ENCODE peak calls at places on chromosome 22, in six cellular contexts. V, S, J, P, H and F are unnamed samples.

GRCh38 chr22:46237453-46238158 is 12.5 kb downstream of the CDPF1 start:
- DNase-seq in V (no peak), S (no peak), J (no peak), P (no peak), H (no peak), F (no peak)

GRCh38 chr22:42664976-42665831 is 16.0 kb upstream of the CYB5R3 start:
- DNase-seq in V (no peak), S (no peak), J (no peak), P (no peak), H (no peak), F (no peak)

GRCh38 chr22:49352361-49353169 is 475.1 kb downstream of the BRD1 start:
- DNase-seq in V (no peak), S (peak; percentile 18), J (no peak), P (peak; percentile 70), H (no peak), F (no peak)

GRCh38 chr22:48248901-48249455 is 1486.5 kb downstream of the TBC1D22A start:
- DNase-seq in V (no peak), S (no peak), J (no peak), P (no peak), H (no peak), F (no peak)

GRCh38 chr22:33474587-33474986 is 416.4 kb upstream of the SYN3 start:
- DNase-seq in V (no peak), S (no peak), J (no peak), P (no peak), H (no peak), F (no peak)

GRCh38 chr22:46030241-46030880 is 53.4 kb upstream of the WNT7B start:
- DNase-seq in V (no peak), S (no peak), J (no peak), P (no peak), H (no peak), F (no peak)

GRCh38 chr22:49678842-49679170 is 148.9 kb downstream of the BRD1 start:
- DNase-seq in V (no peak), S (no peak), J (no peak), P (no peak), H (no peak), F (no peak)

GRCh38 chr22:39367040-39367439 is 17.2 kb downstream of the SYNGR1 start:
- DNase-seq in V (no peak), S (no peak), J (no peak), P (no peak), H (no peak), F (no peak)

GRCh38 chr22:27283714-27284113 is 517.8 kb downstream of the MN1 start:
- DNase-seq in V (no peak), S (no peak), J (no peak), P (no peak), H (no peak), F (no peak)

GRCh38 chr22:31137721-31138120 is 2.6 kb downstream of the PLA2G3 start:
- DNase-seq in V (no peak), S (no peak), J (no peak), P (no peak), H (no peak), F (no peak)

GRCh38 chr22:17906978-17907730 is 117.2 kb downstream of the MICAL3 start:
- DNase-seq in V (no peak), S (no peak), J (no peak), P (no peak), H (no peak), F (no peak)

GRCh38 chr22:38314992-38315800 is 2.0 kb downstream of the CSNK1E start:
- DNase-seq in V (no peak), S (no peak), J (no peak), P (no peak), H (no peak), F (no peak)

GRCh38 chr22:42906605-42907338 is 49.7 kb upstream of the ARFGAP3 start:
- DNase-seq in V (no peak), S (no peak), J (no peak), P (no peak), H (no peak), F (no peak)

GRCh38 chr22:37186228-37186996 is 1.6 kb downstream of the C1QTNF6 start:
- DNase-seq in V (no peak), S (peak; percentile 66), J (no peak), P (no peak), H (no peak), F (no peak)

GRCh38 chr22:27433585-27434190 is 367.9 kb downstream of the MN1 start:
- DNase-seq in V (no peak), S (no peak), J (no peak), P (no peak), H (no peak), F (no peak)

GRCh38 chr22:47307326-47307725 is 544.9 kb downstream of the TBC1D22A start:
- DNase-seq in V (no peak), S (no peak), J (no peak), P (peak; percentile 42), H (no peak), F (no peak)

GRCh38 chr22:36419912-36420882 is 32.4 kb upstream of the MYH9 start:
- DNase-seq in V (no peak), S (no peak), J (no peak), P (no peak), H (no peak), F (no peak)

GRCh38 chr22:26330971-26331625 is 98.0 kb upstream of the ASPHD2 start:
- DNase-seq in V (no peak), S (peak; percentile 84), J (peak; percentile 24), P (no peak), H (no peak), F (no peak)

GRCh38 chr22:35328472-35328885 is 28.8 kb downstream of the TOM1 start:
- DNase-seq in V (no peak), S (no peak), J (no peak), P (no peak), H (no peak), F (no peak)

GRCh38 chr22:17398159-17398558 is 28.9 kb downstream of the CECR2 start:
- DNase-seq in V (no peak), S (no peak), J (no peak), P (no peak), H (no peak), F (no peak)

GRCh38 chr22:39494471-39495120 is 7.5 kb upstream of the MIEF1 start:
- DNase-seq in V (no peak), S (no peak), J (no peak), P (no peak), H (no peak), F (no peak)

GRCh38 chr22:42385691-42386090 is 46.5 kb downstream of the NFAM1 start:
- DNase-seq in V (no peak), S (no peak), J (no peak), P (no peak), H (no peak), F (no peak)

GRCh38 chr22:32911526-32911925 is 110.0 kb downstream of the TIMP3 start:
- DNase-seq in V (no peak), S (no peak), J (no peak), P (no peak), H (no peak), F (no peak)

GRCh38 chr22:46290121-46290842 is 6.4 kb upstream of the GTSE1 start:
- DNase-seq in V (no peak), S (no peak), J (no peak), P (no peak), H (no peak), F (no peak)

GRCh38 chr22:45572444-45572843 is 69.8 kb downstream of the FBLN1 start:
- DNase-seq in V (no peak), S (no peak), J (no peak), P (no peak), H (no peak), F (no peak)

GRCh38 chr22:27238935-27239510 is 562.5 kb downstream of the MN1 start:
- DNase-seq in V (peak; percentile 89), S (no peak), J (no peak), P (no peak), H (no peak), F (peak; percentile 68)

GRCh38 chr22:46546466-46547178 is 9.2 kb upstream of the CELSR1 start:
- DNase-seq in V (no peak), S (no peak), J (no peak), P (peak; percentile 88), H (no peak), F (no peak)

GRCh38 chr22:24190566-24191208 is 9.4 kb downstream of the SUSD2 start:
- DNase-seq in V (no peak), S (no peak), J (no peak), P (no peak), H (no peak), F (no peak)

GRCh38 chr22:19757985-19758895 is 2.3 kb upstream of the TBX1 start:
- DNase-seq in V (no peak), S (peak; percentile 52), J (no peak), P (no peak), H (no peak), F (no peak)
- H3K27me3 ChIP-seq in V (peaks cover 11% of the 10 kb centered on the region), S (peaks cover 85% of the 10 kb centered on the region), J (peaks cover 75% of the 10 kb centered on the region), P (peaks cover 13% of the 10 kb centered on the region), H (peaks cover 99% of the 10 kb centered on the region), F (peaks cover 40% of the 10 kb centered on the region)

GRCh38 chr22:19713650-19714319 is 518 bp upstream of the SEPTIN5 start:
- DNase-seq in V (no peak), S (no peak), J (no peak), P (no peak), H (no peak), F (no peak)
- TF ChIP-seq CTCF in V (no peak), S (no peak), J (no peak), P (no peak), H (no peak), F (no peak)

GRCh38 chr22:44202261-44202789 is 21.6 kb downstream of the PARVG start:
- DNase-seq in V (no peak), S (no peak), J (no peak), P (no peak), H (no peak), F (peak; percentile 73)
- H3K27me3 ChIP-seq in V (no peaks in the 10 kb centered on the region), S (no peaks in the 10 kb centered on the region), J (no peaks in the 10 kb centered on the region), P (no peaks in the 10 kb centered on the region), H (peaks cover 53% of the 10 kb centered on the region), F (peaks cover 2% of the 10 kb centered on the region)

GRCh38 chr22:19495562-19496323 is 16.0 kb downstream of the CDC45 start:
- DNase-seq in V (no peak), S (no peak), J (no peak), P (no peak), H (no peak), F (no peak)
- TF ChIP-seq CTCF in V (no peak), S (peak; percentile 40), J (peak; percentile 39), P (peak; percentile 16), H (peak; percentile 23), F (peak; percentile 15)

GRCh38 chr22:22584722-22585121 is 25.7 kb upstream of the PRAME start:
- DNase-seq in V (no peak), S (no peak), J (no peak), P (no peak), H (no peak), F (no peak)

GRCh38 chr22:22578702-22579424 is 19.8 kb upstream of the PRAME start:
- DNase-seq in V (no peak), S (no peak), J (no peak), P (no peak), H (no peak), F (no peak)

GRCh38 chr22:22579869-22580604 is 21.0 kb upstream of the PRAME start:
- DNase-seq in V (no peak), S (no peak), J (no peak), P (no peak), H (no peak), F (no peak)

GRCh38 chr22:22587577-22588188 is 28.6 kb upstream of the PRAME start:
- DNase-seq in V (no peak), S (no peak), J (no peak), P (no peak), H (no peak), F (no peak)

DNA sequence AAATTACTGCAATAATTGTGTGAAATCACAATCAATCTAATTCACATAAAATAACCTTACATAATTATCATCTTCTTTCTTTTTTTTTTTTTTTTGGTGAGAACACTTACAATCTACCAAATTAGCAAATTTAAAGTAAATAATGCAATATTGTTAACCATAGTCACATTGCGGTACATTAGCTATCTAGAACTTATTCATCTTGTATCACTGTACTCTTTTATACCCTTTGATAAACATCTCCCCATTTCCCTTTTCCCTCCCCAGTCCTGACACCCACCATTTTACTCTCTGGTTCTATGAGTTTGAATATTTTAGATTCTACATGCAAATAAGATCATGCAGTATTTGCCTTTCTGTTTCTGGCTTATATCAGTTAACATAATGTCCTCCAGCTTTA is 24.0 kb upstream of the PRAME start:
- DNase-seq in V (no peak), S (no peak), J (no peak), P (no peak), H (no peak), F (no peak)
- H3K27me3 ChIP-seq in V (no peaks in the 10 kb centered on the region), S (peaks cover 10% of the 10 kb centered on the region), J (peaks cover 5% of the 10 kb centered on the region), P (no peaks in the 10 kb centered on the region), H (peaks cover 67% of the 10 kb centered on the region), F (no peaks in the 10 kb centered on the region)